ENCODE peak calls at places on chromosomes 3 and 15, in nine cellular contexts. U, G, R, N, J, X, Q, Z and F are unnamed samples. For H3K4me1, the result is how much of the 10 kb centered on the place peaks cover.

GRCh38 chr3:143442761-143443477 is 323.3 kb downstream of the CHST2 start:
- DNase-seq in U (no peak), G (no peak), R (no peak), N (no peak), Q (no peak), Z (no peak), J (no peak), X (no peak), F (no peak)

GRCh38 chr15:65194826-65195541 is 9.8 kb upstream of the CLPX start:
- DNase-seq in N (no peak), Q (no peak), Z (no peak), J (no peak), U (peak), R (no peak), X (no peak), G (no peak), F (no peak)

GRCh38 chr3:130894130-130894872 is 417 bp downstream of the ATP2C1 start:
- DNase-seq in Z (peak), G (peak), Q (peak), N (peak), U (peak), X (peak), J (peak), R (peak), F (peak)

GRCh38 chr3:183560607-183561006 is 5.1 kb upstream of the KLHL6 start:
- DNase-seq in J (no peak), G (peak), Q (peak), X (no peak), R (no peak), Z (no peak), N (no peak), U (no peak), F (no peak)

GRCh38 chr15:78193731-78194567 is 40.4 kb downstream of the ACSBG1 start:
- DNase-seq in N (no peak), X (no peak), U (no peak), R (no peak), Q (no peak), G (no peak), Z (no peak), J (no peak), F (no peak)

GRCh38 chr15:64149424-64150235 is 1.9 kb upstream of the SNX22 start:
- DNase-seq in U (no peak), Q (peak), R (no peak), N (no peak), X (no peak), G (no peak), J (no peak), Z (no peak), F (no peak)

GRCh38 chr3:122795674-122795969 is 753 bp downstream of the SLC49A4 start:
- DNase-seq in J (no peak), X (no peak), N (no peak), G (no peak), Z (no peak), Q (peak), U (no peak), R (no peak), F (no peak)

GRCh38 chr3:116059421-116060096 is 385.7 kb downstream of the LSAMP start:
- DNase-seq in Q (no peak), X (no peak), N (no peak), G (no peak), R (peak), U (no peak), Z (no peak), J (no peak), F (peak)

GRCh38 chr3:38643592-38643991 is 5.9 kb downstream of the SCN5A start:
- DNase-seq in U (peak), Q (no peak), R (no peak), G (no peak), N (no peak), X (no peak), J (no peak), Z (no peak), F (no peak)

GRCh38 chr3:4935347-4935746 is 43.9 kb upstream of the BHLHE40 start:
- DNase-seq in Z (no peak), G (no peak), Q (no peak), J (no peak), R (no peak), N (no peak), X (no peak), U (no peak), F (no peak)

GRCh38 chr3:65785065-65785645 is 253.6 kb downstream of the MAGI1 start:
- DNase-seq in U (no peak), G (no peak), R (peak), Q (peak), J (no peak), Z (no peak), X (no peak), N (no peak), F (peak)

GRCh38 chr15:55907797-55908196 is 85.6 kb downstream of the NEDD4 start:
- DNase-seq in R (peak), G (no peak), Z (no peak), J (no peak), X (no peak), U (no peak), Q (no peak), N (no peak), F (peak)

GRCh38 chr15:79595995-79596622 is 164.0 kb downstream of the MINAR1 start:
- DNase-seq in R (peak), G (no peak), Q (peak), J (no peak), U (no peak), N (no peak), Z (no peak), X (no peak), F (peak)

GRCh38 chr3:154972951-154973350 is 107.2 kb upstream of the MME start:
- DNase-seq in U (no peak), Z (no peak), Q (no peak), N (no peak), R (no peak), G (no peak), J (no peak), X (no peak), F (peak)

GRCh38 chr3:134795776-134796312 is 784 bp downstream of the EPHB1 start:
- DNase-seq in Z (no peak), U (no peak), Q (no peak), X (no peak), G (no peak), J (no peak), R (no peak), N (no peak), F (no peak)

GRCh38 chr3:146308682-146309081 is 57.8 kb upstream of the PLSCR4 start:
- DNase-seq in J (no peak), Z (no peak), Q (no peak), X (no peak), U (no peak), N (no peak), G (no peak), R (no peak), F (peak)

GRCh38 chr15:74790080-74790916 is 8.4 kb downstream of the CSK start:
- DNase-seq in Z (peak), G (no peak), Q (peak), R (no peak), X (peak), N (peak), U (peak), J (peak), F (peak)

GRCh38 chr15:61879219-61879618 is 181.0 kb downstream of the VPS13C start:
- DNase-seq in Q (peak), Z (no peak), J (no peak), N (no peak), U (no peak), R (no peak), G (no peak), X (no peak), F (no peak)

GRCh38 chr3:66822059-66823009 is 175.8 kb upstream of the KBTBD8 start:
- DNase-seq in X (peak), R (peak), J (no peak), U (peak), Z (no peak), N (peak), G (peak), Q (peak), F (peak)

GRCh38 chr15:27813139-27813538 is 286.0 kb downstream of the OCA2 start:
- DNase-seq in Q (no peak), Z (no peak), R (no peak), J (no peak), X (no peak), G (no peak), N (no peak), U (no peak), F (no peak)

GRCh38 chr3:143168518-143169192 is 49.1 kb downstream of the CHST2 start:
- DNase-seq in J (no peak), Z (no peak), G (no peak), U (no peak), R (no peak), Q (no peak), X (no peak), N (no peak), F (no peak)

GRCh38 chr15:23013681-23014080 is 25.7 kb downstream of the TUBGCP5 start:
- DNase-seq in U (no peak), R (no peak), X (no peak), J (no peak), Q (no peak), N (no peak), G (no peak), Z (no peak), F (no peak)

GRCh38 chr15:30979457-30979856 is 12.0 kb downstream of the MTMR10 start:
- DNase-seq in U (no peak), N (no peak), R (no peak), X (no peak), Z (no peak), G (no peak), J (no peak), Q (no peak), F (no peak)

GRCh38 chr3:37718647-37719046 is 143.0 kb upstream of the CTDSPL start:
- DNase-seq in N (no peak), Z (no peak), U (no peak), Q (no peak), X (no peak), R (no peak), J (no peak), G (no peak), F (no peak)

GRCh38 chr3:194877311-194878119 is 191.8 kb downstream of the FAM43A start:
- DNase-seq in Q (no peak), R (no peak), J (no peak), Z (no peak), N (no peak), X (no peak), U (no peak), G (no peak), F (no peak)
- H3K4me1 ChIP-seq in Q (under half), R (under half), J (under half), Z (under half), N (half or more), X (under half), U (under half), G (under half), F (under half)

GRCh38 chr3:13092621-13093339 is 19.6 kb upstream of the IQSEC1 start:
- DNase-seq in G (no peak), N (peak), Z (peak), Q (no peak), U (no peak), J (no peak), X (peak), R (no peak), F (no peak)

GRCh38 chr3:13091898-13092620 is 18.8 kb upstream of the IQSEC1 start:
- DNase-seq in N (peak), R (peak), Z (peak), G (peak), J (peak), U (peak), X (peak), Q (peak), F (peak)

GRCh38 chr3:13095408-13095861 is 22.2 kb upstream of the IQSEC1 start:
- DNase-seq in G (no peak), R (no peak), Z (no peak), X (no peak), N (no peak), Q (no peak), J (peak), U (no peak), F (no peak)

GRCh38 chr3:13096356-13096755 is 23.1 kb upstream of the IQSEC1 start:
- DNase-seq in X (no peak), J (peak), N (no peak), Z (no peak), R (no peak), U (no peak), Q (no peak), G (no peak), F (no peak)

GRCh38 chr3:13093687-13094086 is 20.5 kb upstream of the IQSEC1 start:
- DNase-seq in X (no peak), U (no peak), J (no peak), G (no peak), Q (no peak), R (no peak), Z (no peak), N (no peak), F (no peak)
- H3K4me1 ChIP-seq in X (under half), U (under half), J (under half), G (under half), Q (under half), R (under half), Z (under half), N (under half), F (under half)

GRCh38 chr15:71133734-71134464 is 18.6 kb downstream of the THSD4 start:
- DNase-seq in R (no peak), U (no peak), J (no peak), X (no peak), G (no peak), N (no peak), Q (no peak), Z (peak), F (no peak)
- H3K4me1 ChIP-seq in R (half or more), U (under half), J (under half), X (under half), G (under half), N (half or more), Q (under half), Z (under half), F (under half)

GRCh38 chr3:21540265-21540664 is 210.7 kb downstream of the ZNF385D start:
- DNase-seq in N (no peak), R (no peak), X (no peak), U (no peak), G (no peak), Q (no peak), Z (no peak), J (no peak), F (no peak)

GRCh38 chr3:21543380-21544075 is 207.5 kb downstream of the ZNF385D start:
- DNase-seq in Z (no peak), X (no peak), Q (no peak), N (no peak), U (no peak), J (no peak), G (no peak), R (no peak), F (no peak)

GRCh38 chr3:21542656-21543379 is 208.2 kb downstream of the ZNF385D start:
- DNase-seq in J (no peak), X (no peak), U (no peak), Q (no peak), Z (no peak), G (no peak), N (no peak), R (no peak), F (no peak)

DNA sequence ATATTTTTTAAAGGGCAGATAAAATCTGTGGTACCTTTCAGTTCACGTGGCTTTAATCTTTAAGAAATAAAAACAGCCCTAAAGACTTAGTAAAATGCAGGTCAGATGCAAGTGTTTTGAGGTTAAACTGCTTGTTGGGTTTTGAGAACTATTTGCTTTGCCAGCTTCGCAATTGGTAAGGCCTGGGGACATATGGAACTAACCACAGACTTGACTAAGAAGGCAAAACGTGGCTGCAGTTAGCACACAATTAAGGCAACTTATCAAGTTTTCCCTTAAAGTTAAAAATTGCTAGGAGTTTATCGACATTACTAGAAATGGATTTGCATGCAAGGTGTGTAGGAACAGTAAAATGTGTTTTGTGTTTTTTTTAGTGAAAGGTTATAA is 206.9 kb downstream of the ZNF385D start:
- DNase-seq in R (no peak), Q (no peak), X (no peak), Z (no peak), G (no peak), J (no peak), U (no peak), N (no peak), F (no peak)
- H3K4me1 ChIP-seq in R (under half), Q (under half), X (under half), Z (under half), G (under half), J (under half), U (under half), N (under half), F (under half)

DNA sequence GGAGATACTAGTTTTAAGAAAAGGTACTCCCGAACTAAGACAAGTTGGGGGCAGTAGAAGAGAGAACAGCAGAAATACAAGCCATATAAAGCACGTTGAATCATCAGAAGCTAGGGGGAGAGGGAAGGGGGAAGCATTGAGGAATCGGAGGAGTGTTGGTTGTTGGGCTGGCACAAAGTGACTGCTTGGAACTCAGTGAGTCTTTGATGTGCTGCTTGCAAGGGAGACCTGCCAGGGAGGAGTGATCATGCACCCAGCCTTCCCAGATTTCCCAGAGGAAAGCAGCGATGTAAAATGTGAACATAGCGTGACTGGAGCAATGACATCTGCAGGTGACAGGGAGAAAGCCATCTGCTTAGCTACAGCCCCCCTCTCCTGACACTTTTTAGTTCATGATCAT is 192.4 kb upstream of the IL12A start:
- DNase-seq in Z (no peak), G (no peak), N (no peak), U (no peak), J (no peak), Q (no peak), X (no peak), R (no peak), F (no peak)
- H3K4me1 ChIP-seq in Z (under half), G (under half), N (half or more), U (half or more), J (under half), Q (under half), X (under half), R (half or more), F (under half)

GRCh38 chr15:63046927-63047760 is 4.6 kb downstream of the TPM1 start:
- DNase-seq in J (no peak), Q (no peak), Z (no peak), N (no peak), R (no peak), U (no peak), G (no peak), X (no peak), F (peak)
- H3K4me1 ChIP-seq in J (under half), Q (under half), Z (under half), N (under half), R (half or more), U (half or more), G (under half), X (half or more), F (half or more)

GRCh38 chr3:172143739-172144497 is 104.5 kb downstream of the FNDC3B start:
- DNase-seq in U (no peak), N (no peak), Z (no peak), R (no peak), J (no peak), G (no peak), X (no peak), Q (no peak), F (no peak)
- H3K4me1 ChIP-seq in U (under half), N (half or more), Z (under half), R (half or more), J (under half), G (under half), X (half or more), Q (under half), F (half or more)